ENCODE peak calls at places on chromosomes 12 and 14, in four cellular contexts. One of them, this sample, is unnamed.
A peak's percentile ranks its signal among the peaks of the same experiment; 100 is the strongest.

GRCh38 chr14:88301381-88301780 is 21.7 kb downstream of the KCNK10 start:
- DNase-seq in SJCRH30: no peak
- DNase-seq in BJ: no peak
- DNase-seq in AG04450: no peak
- DNase-seq in this sample: no peak

GRCh38 chr12:107328442-107329133 is 235.2 kb upstream of the CRY1 start:
- DNase-seq in SJCRH30: peak; percentile 89
- DNase-seq in BJ: no peak
- DNase-seq in AG04450: no peak
- DNase-seq in this sample: no peak

GRCh38 chr12:39902823-39903222 is 203.1 kb downstream of the SLC2A13 start:
- DNase-seq in AG04450: no peak
- DNase-seq in SJCRH30: no peak
- DNase-seq in BJ: no peak
- DNase-seq in this sample: peak; percentile 46

GRCh38 chr12:50257226-50258166 is 25.8 kb downstream of the LIMA1 start:
- DNase-seq in AG04450: no peak
- DNase-seq in BJ: no peak
- DNase-seq in SJCRH30: peak; percentile 52
- DNase-seq in this sample: peak; percentile 75

GRCh38 chr12:22598141-22598762 is 26.7 kb upstream of the ETNK1 start:
- DNase-seq in BJ: no peak
- DNase-seq in AG04450: no peak
- DNase-seq in SJCRH30: no peak
- DNase-seq in this sample: no peak

GRCh38 chr12:119669744-119670472 is 2.0 kb downstream of the PRKAB1 start:
- DNase-seq in BJ: no peak
- DNase-seq in AG04450: no peak
- DNase-seq in SJCRH30: no peak
- DNase-seq in this sample: no peak

GRCh38 chr12:57545809-57546437 is 1.1 kb downstream of the DCTN2 start:
- DNase-seq in BJ: no peak
- DNase-seq in SJCRH30: no peak
- DNase-seq in AG04450: no peak
- DNase-seq in this sample: no peak

GRCh38 chr12:25864287-25864686 is 94.2 kb upstream of the RASSF8 start:
- DNase-seq in AG04450: no peak
- DNase-seq in SJCRH30: no peak
- DNase-seq in BJ: peak; percentile 9
- DNase-seq in this sample: peak; percentile 4

GRCh38 chr12:56454557-56454956 is at the start of gene MIP:
- DNase-seq in AG04450: no peak
- DNase-seq in BJ: no peak
- DNase-seq in SJCRH30: no peak
- DNase-seq in this sample: no peak

GRCh38 chr12:129203456-129203855 is 350.2 kb downstream of the GLT1D1 start:
- DNase-seq in SJCRH30: no peak
- DNase-seq in AG04450: no peak
- DNase-seq in BJ: no peak
- DNase-seq in this sample: no peak

GRCh38 chr12:19158909-19159308 is 29.4 kb downstream of the PLEKHA5 start:
- DNase-seq in AG04450: peak; percentile 55
- DNase-seq in SJCRH30: peak; percentile 35
- DNase-seq in BJ: peak; percentile 41
- DNase-seq in this sample: peak; percentile 25

GRCh38 chr12:132908145-132909029 is 21.0 kb upstream of the CHFR start:
- DNase-seq in BJ: peak; percentile 92
- DNase-seq in SJCRH30: peak; percentile 18
- DNase-seq in AG04450: peak; percentile 89
- DNase-seq in this sample: peak; percentile 98
- H3K4me3 ChIP-seq in BJ: peak overlapping the region; percentile 79
- H3K4me3 ChIP-seq in SJCRH30: no peak overlapping the region
- H3K4me3 ChIP-seq in AG04450: peak overlapping the region; percentile 72
- H3K4me3 ChIP-seq in this sample: peak overlapping the region; percentile 75

GRCh38 chr14:24948261-24948847 is 101.6 kb downstream of the STXBP6 start:
- DNase-seq in SJCRH30: no peak
- DNase-seq in BJ: no peak
- DNase-seq in AG04450: no peak
- DNase-seq in this sample: no peak
- H3K4me3 ChIP-seq in SJCRH30: no peak overlapping the region
- H3K4me3 ChIP-seq in BJ: no peak overlapping the region
- H3K4me3 ChIP-seq in AG04450: no peak overlapping the region
- H3K4me3 ChIP-seq in this sample: no peak overlapping the region

DNA sequence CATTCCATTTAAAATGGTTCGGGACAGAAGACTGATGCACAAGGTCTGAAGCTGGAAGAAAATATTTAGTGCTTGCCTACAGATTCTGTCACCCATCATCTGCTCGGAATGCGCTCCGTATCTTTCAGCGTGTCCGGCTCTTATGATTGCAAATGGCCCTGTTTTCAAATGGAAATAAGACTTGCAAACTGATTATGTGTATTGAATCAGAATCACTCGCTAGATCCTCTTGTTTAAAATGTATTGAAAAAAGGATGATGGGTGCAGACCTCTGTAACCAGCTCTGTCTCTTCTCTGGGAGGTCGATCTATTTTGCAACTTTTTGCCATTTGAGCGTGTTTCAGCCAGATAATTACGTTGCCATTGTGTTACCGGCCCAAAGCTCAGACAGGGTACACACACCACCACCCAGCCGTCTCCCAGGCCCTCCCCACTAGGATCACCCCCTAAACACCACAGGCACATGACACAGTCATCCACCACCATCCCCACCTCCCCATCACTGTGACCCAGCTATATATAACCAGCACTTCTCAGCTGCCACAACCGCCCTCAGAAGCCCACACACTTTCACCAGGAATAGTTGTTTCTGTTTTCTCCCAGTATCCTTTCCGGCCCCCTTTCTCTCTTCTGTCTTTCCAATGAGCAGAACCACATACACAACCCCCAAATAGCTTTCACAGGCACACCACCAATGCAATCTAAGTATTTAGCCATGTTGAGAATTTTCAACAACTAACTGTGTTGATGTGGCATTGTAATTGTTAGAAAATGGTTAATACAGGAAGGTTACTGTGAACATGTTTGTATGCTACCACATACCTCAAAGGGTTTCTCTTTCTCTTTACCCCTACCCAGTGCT is 10.7 kb downstream of the NKX2-1 start:
- DNase-seq in AG04450: no peak
- DNase-seq in BJ: no peak
- DNase-seq in SJCRH30: no peak
- DNase-seq in this sample: no peak
- H3K4me3 ChIP-seq in AG04450: no peak overlapping the region
- H3K4me3 ChIP-seq in BJ: no peak overlapping the region
- H3K4me3 ChIP-seq in SJCRH30: no peak overlapping the region
- H3K4me3 ChIP-seq in this sample: no peak overlapping the region

GRCh38 chr14:54773171-54774006 is 129.2 kb downstream of the GCH1 start:
- DNase-seq in AG04450: peak; percentile 99
- DNase-seq in SJCRH30: peak; percentile 95
- DNase-seq in BJ: peak; percentile 98
- DNase-seq in this sample: peak; percentile 100
- H3K4me3 ChIP-seq in AG04450: peak overlapping the region; percentile 37
- H3K4me3 ChIP-seq in SJCRH30: no peak overlapping the region
- H3K4me3 ChIP-seq in BJ: no peak overlapping the region
- H3K4me3 ChIP-seq in this sample: peak overlapping the region; percentile 9

This sample was measured in fibroblast of mammary gland.